ENCODE peak calls at places on chromosomes 6 and 20, in nine cellular contexts. A is CD4-positive, alpha-beta T cell; C is endothelial cell of umbilical vein; G is epithelial cell of esophagus; D is body of pancreas; R is progenitor cell of endocrine pancreas; I is fibroblast of lung; B is psoas muscle; J is cardiac muscle cell. W is an unnamed sample.

GRCh38 chr6:16244446-16244845 is 6.1 kb downstream of the GMPR start:
- DNase-seq in A (no peak), C (no peak), G (no peak), D (peak), R (no peak), I (no peak), B (peak), J (peak), W (no peak)

GRCh38 chr6:134585529-134585873 is 267.6 kb upstream of the SGK1 start:
- DNase-seq in A (no peak), C (no peak), G (no peak), D (no peak), R (no peak), I (no peak), B (no peak), J (no peak), W (no peak)

GRCh38 chr6:68756454-68757375 is 121.6 kb downstream of the ADGRB3 start:
- DNase-seq in A (no peak), C (no peak), G (no peak), D (no peak), R (no peak), I (no peak), B (no peak), J (no peak), W (no peak)

GRCh38 chr6:104908031-104908430 is 48.3 kb upstream of the HACE1 start:
- DNase-seq in A (no peak), C (no peak), G (peak), D (no peak), R (no peak), I (no peak), B (no peak), J (no peak), W (no peak)

GRCh38 chr20:46112430-46113020 is 5.6 kb upstream of the CD40 start:
- DNase-seq in A (no peak), C (no peak), G (no peak), D (no peak), R (no peak), I (no peak), B (no peak), J (no peak), W (no peak)

GRCh38 chr6:159934181-159934580 is 34.7 kb upstream of the IGF2R start:
- DNase-seq in A (no peak), C (no peak), G (peak), D (no peak), R (no peak), I (peak), B (no peak), J (no peak), W (no peak)

GRCh38 chr6:35406666-35407065 is 45.5 kb upstream of the FANCE start:
- DNase-seq in A (no peak), C (no peak), G (no peak), D (no peak), R (no peak), I (no peak), B (no peak), J (no peak), W (no peak)

GRCh38 chr20:219290-220115 is 7.6 kb upstream of the DEFB129 start:
- DNase-seq in A (no peak), C (peak), G (peak), D (peak), R (no peak), I (peak), B (no peak), J (peak), W (no peak)

GRCh38 chr6:64691069-64691468 is 1016.0 kb downstream of the EYS start:
- DNase-seq in A (no peak), C (no peak), G (no peak), D (no peak), R (no peak), I (no peak), B (no peak), J (no peak), W (no peak)

GRCh38 chr20:38961530-38962043 is 557 bp upstream of the DHX35 start:
- DNase-seq in A (no peak), C (no peak), G (no peak), D (no peak), R (no peak), I (no peak), B (no peak), J (no peak), W (no peak)

GRCh38 chr20:34634392-34634791 is 42.5 kb downstream of the PIGU start:
- DNase-seq in A (no peak), C (no peak), G (no peak), D (no peak), R (no peak), I (no peak), B (no peak), J (no peak), W (no peak)

GRCh38 chr6:127606131-127606562 is 29.2 kb downstream of the C6orf58 start:
- DNase-seq in A (no peak), C (peak), G (peak), D (no peak), R (no peak), I (peak), B (peak), J (peak), W (no peak)

GRCh38 chr20:19583532-19584175 is 174.4 kb upstream of the RIN2 start:
- DNase-seq in A (no peak), C (peak), G (peak), D (peak), R (peak), I (peak), B (peak), J (peak), W (peak)

GRCh38 chr20:10709916-10710315 is 36.1 kb upstream of the JAG1 start:
- DNase-seq in A (no peak), C (no peak), G (no peak), D (no peak), R (no peak), I (no peak), B (no peak), J (no peak), W (no peak)

GRCh38 chr6:112651239-112651638 is 304.1 kb downstream of the RFPL4B start:
- DNase-seq in A (no peak), C (no peak), G (no peak), D (no peak), R (no peak), I (no peak), B (no peak), J (no peak), W (no peak)

GRCh38 chr6:75419408-75419807 is 74.2 kb downstream of the FILIP1 start:
- DNase-seq in A (no peak), C (no peak), G (no peak), D (no peak), R (no peak), I (no peak), B (peak), J (no peak), W (no peak)
- TF ChIP-seq CTCF in A (no peak), C (no peak), G (no peak), D (no peak), R (no peak), I (no peak), B (no peak), J (no peak), W (no peak)

DNA sequence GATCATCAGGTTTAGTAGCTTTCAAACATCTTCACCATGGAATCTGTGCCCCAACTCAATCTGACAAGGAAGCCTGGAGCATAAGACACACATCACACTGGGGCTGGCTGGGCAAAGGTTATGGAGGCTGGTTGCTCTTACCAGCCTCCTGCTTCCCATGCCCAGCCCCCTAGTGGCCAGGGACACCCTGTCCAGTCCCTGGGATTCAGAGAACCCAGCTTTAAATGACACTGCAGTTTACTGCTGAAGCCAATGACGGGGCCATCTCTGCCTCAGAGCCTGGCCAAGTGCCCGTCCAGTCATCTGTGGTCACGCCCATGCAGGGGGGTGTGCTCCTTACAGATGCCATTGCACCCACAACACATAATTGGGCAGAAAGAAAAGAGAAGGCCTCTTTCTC is 272.9 kb downstream of the SMOC2 start:
- DNase-seq in A (no peak), C (no peak), G (no peak), D (peak), R (no peak), I (no peak), B (no peak), J (peak), W (no peak)
- TF ChIP-seq CTCF in A (no peak), C (no peak), G (no peak), D (peak), R (peak), I (no peak), B (no peak), J (peak), W (no peak)

DNA sequence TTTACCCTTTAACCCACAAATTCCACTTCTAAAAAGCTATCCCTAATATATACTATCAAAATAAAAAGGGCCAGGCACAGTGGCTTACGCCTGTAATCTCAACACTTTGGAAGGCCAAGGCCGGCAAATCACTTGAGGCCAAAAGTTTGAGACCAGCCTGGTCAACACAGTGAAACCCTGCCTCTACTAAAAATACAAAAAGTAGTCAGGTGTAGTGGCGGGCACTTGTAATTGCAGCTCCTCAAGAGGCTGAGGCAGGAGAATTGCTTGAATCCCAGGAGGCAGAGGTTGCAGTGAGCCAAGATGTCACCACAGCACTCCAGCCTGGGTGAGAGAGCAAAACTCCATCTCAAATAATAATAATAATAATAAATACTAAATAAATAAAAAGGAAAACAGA is 82.5 kb downstream of the TRIM27 start:
- DNase-seq in A (no peak), C (no peak), G (no peak), D (no peak), R (no peak), I (no peak), B (no peak), J (no peak), W (no peak)
- TF ChIP-seq CTCF in A (no peak), C (no peak), G (peak), D (no peak), R (peak), I (no peak), B (no peak), J (no peak), W (no peak)

GRCh38 chr20:48421547-48421946 is 406.3 kb downstream of the PREX1 start:
- DNase-seq in A (no peak), C (no peak), G (no peak), D (no peak), R (no peak), I (no peak), B (no peak), J (no peak), W (no peak)
- TF ChIP-seq CTCF in A (no peak), C (no peak), G (no peak), D (no peak), R (no peak), I (no peak), B (no peak), J (no peak), W (no peak)

DNA sequence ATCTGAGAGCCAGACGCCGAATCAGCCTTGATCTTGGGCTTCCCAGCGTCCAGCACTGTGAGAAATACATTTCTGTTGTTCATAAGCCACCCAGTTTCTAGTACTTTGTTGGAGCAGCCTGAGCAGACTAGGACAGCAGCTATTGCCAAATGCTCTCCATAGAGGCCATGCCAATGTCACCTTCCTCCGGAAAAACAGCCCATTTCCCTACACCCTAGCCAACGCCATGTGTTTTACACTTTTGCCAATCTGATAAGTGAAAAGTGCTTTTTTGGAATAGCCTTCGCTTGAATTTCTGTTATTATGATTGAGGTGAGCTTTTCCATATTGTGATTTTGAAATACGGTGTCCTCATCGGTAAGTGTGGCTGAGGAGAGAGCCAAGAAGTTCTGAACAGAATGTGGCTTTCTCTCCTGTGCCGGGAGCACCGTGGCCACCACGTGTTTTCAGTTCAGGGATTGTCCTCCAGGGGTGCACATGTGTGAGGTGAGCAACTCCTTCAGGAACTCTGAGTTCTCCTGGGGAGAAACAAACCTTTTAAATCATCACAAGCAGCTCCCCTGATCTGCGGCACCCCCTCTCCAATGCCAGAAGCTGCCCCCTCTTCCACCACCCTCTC is 35.8 kb downstream of the TAF8 start:
- DNase-seq in A (no peak), C (peak), G (no peak), D (peak), R (no peak), I (no peak), B (peak), J (no peak), W (no peak)
- TF ChIP-seq CTCF in A (no peak), C (peak), G (peak), D (no peak), R (peak), I (peak), B (no peak), J (peak), W (no peak)